ENCODE peak calls at places on chromosomes 4 and X, in six cellular contexts. A, V, B, C, L and N are unnamed samples.

GRCh38 chr4:110099638-110100037 is 98.8 kb downstream of the ELOVL6 start:
- DNase-seq in A (no peak), V (no peak), B (no peak), C (no peak), L (no peak), N (no peak)

GRCh38 chr4:17448689-17449088 is 63.2 kb downstream of the QDPR start:
- DNase-seq in A (no peak), V (no peak), B (no peak), C (peak), L (no peak), N (no peak)

GRCh38 chr4:154491341-154491679 is 289 bp downstream of the DCHS2 start:
- DNase-seq in A (no peak), V (peak), B (no peak), C (no peak), L (no peak), N (no peak)

GRCh38 chr4:147340111-147340510 is 140.8 kb upstream of the EDNRA start:
- DNase-seq in A (no peak), V (peak), B (no peak), C (peak), L (no peak), N (no peak)

GRCh38 chr4:48047421-48047844 is 30.9 kb downstream of the NIPAL1 start:
- DNase-seq in A (no peak), V (no peak), B (no peak), C (no peak), L (no peak), N (no peak)

GRCh38 chr4:61446957-61447356 is 246.8 kb downstream of the ADGRL3 start:
- DNase-seq in A (no peak), V (no peak), B (no peak), C (no peak), L (no peak), N (no peak)

GRCh38 chrX:81215685-81216084 is 13.8 kb downstream of the SH3BGRL start:
- DNase-seq in A (no peak), V (no peak), B (no peak), C (no peak), L (no peak), N (no peak)

GRCh38 chr4:98864560-98864959 is 64.4 kb downstream of the EIF4E start:
- DNase-seq in A (no peak), V (no peak), B (no peak), C (peak), L (no peak), N (no peak)

GRCh38 chrX:128975716-128976115 is 547.6 kb downstream of the SMARCA1 start:
- DNase-seq in A (peak), V (peak), B (peak), C (peak), L (no peak), N (peak)
- TF ChIP-seq CTCF in A (no peak), V (peak), B (no peak), C (peak), L (peak), N (peak)

GRCh38 chr4:186761281-186761897 is 37.7 kb upstream of the FAT1 start:
- DNase-seq in A (no peak), V (peak), B (no peak), C (no peak), L (no peak), N (no peak)

GRCh38 chr4:186764457-186764856 is 40.8 kb upstream of the FAT1 start:
- DNase-seq in A (no peak), V (no peak), B (no peak), C (no peak), L (no peak), N (no peak)

GRCh38 chr4:186762865-186763264 is 39.2 kb upstream of the FAT1 start:
- DNase-seq in A (no peak), V (peak), B (no peak), C (no peak), L (no peak), N (no peak)

GRCh38 chr4:186760576-186760975 is 36.9 kb upstream of the FAT1 start:
- DNase-seq in A (no peak), V (no peak), B (no peak), C (peak), L (no peak), N (no peak)

DNA sequence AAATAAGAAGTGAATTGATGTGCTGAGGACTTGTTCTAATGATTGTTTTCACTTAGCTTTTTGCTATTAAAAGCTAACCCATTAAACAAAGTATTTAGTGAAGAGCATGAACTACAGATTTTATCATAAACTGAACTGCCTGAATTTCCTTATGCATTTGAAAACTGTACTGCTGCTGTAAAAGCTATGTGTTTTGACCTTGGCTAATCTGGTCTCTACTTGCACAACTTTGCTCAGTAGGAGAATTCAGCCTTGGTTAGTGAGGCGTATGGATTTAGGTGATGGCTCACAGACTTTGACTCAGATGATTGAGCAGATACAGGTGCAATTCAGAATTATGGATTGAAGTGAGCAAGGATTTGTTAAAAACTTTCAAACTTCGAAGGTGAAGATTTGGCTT is 38.7 kb upstream of the FAT1 start:
- DNase-seq in A (no peak), V (no peak), B (no peak), C (no peak), L (no peak), N (no peak)
- TF ChIP-seq CTCF in A (no peak), V (no peak), B (no peak), C (no peak), L (no peak), N (no peak)

DNA sequence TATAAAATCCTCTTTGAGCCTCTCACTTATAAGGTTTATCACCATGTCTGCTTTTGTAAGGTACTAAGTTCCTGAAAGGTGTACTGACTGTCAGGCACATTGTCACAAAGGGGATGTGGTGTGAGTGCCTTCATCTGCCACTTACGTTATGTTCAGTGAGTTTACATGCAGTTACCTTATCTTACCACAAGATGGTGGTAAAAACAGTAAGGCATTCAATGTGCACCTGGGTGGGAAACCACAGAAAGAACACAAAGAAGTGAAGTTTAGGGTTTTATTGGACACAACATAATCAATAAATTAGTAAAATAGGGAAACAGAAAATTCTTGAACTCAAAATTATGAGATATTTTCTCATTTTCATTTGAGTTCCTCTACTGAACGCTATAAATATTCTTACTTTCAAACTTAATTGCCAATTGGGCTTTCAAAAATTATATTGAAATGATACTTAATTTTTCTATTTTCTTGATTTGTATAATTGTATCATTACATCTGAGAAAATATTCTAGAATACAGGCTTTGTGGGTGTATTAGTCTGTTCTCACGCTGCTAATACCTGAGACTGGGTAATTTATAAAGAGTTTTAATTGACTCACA is 650.8 kb downstream of the PCDH7 start:
- DNase-seq in A (peak), V (peak), B (no peak), C (peak), L (no peak), N (no peak)
- TF ChIP-seq CTCF in A (peak), V (peak), B (peak), C (peak), L (peak), N (peak)

DNA sequence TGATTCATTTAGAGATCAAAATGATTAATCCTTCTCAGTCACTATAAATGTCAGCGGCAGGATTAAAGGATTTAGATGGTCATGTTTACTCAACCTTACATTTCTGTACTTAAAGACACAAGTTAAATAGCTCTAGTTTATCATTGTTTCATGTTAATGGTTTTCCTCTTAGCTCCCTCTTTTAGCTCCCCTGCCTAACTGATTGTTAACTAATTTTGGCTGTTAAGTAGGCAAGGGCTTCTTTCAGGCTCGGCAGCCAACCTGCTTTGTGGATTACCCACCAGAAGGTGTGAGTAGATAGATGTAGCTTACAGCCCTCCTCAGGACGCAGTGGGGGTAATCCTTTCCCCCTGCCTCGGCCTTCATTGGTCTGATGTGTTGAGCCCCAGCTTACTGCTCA is 96.0 kb downstream of the TENM3 start:
- DNase-seq in A (no peak), V (no peak), B (no peak), C (no peak), L (no peak), N (no peak)
- TF ChIP-seq CTCF in A (no peak), V (no peak), B (no peak), C (no peak), L (no peak), N (no peak)